ENCODE peak calls at places on chromosomes 7 and 10, in seven cellular contexts. V, D, L, P, T, E and X are unnamed samples.

GRCh38 chr7:103988468-103989199 is 824 bp downstream of the RELN start:
- DNase-seq in V (no peak), D (no peak), L (peak; percentile 22), P (no peak), T (no peak), E (no peak), X (no peak)

GRCh38 chr10:99945286-99945685 is 64.5 kb downstream of the DNMBP start:
- DNase-seq in V (peak; percentile 35), D (peak; percentile 52), L (peak; percentile 70), P (no peak), T (no peak), E (peak; percentile 93), X (peak; percentile 51)

GRCh38 chr10:118958984-118959916 is 70.3 kb upstream of the NANOS1 start:
- DNase-seq in V (peak; percentile 78), D (peak; percentile 54), L (peak; percentile 88), P (no peak), T (no peak), E (peak; percentile 25), X (peak; percentile 91)

GRCh38 chr7:154744226-154744860 is 258.6 kb downstream of the PAXIP1 start:
- DNase-seq in V (no peak), D (no peak), L (peak; percentile 58), P (no peak), T (no peak), E (no peak), X (no peak)

GRCh38 chr7:158004123-158004490 is 583.5 kb downstream of the PTPRN2 start:
- DNase-seq in V (no peak), D (no peak), L (no peak), P (no peak), T (no peak), E (no peak), X (no peak)

GRCh38 chr7:123749537-123749857 is 694 bp upstream of the WASL start:
- DNase-seq in V (no peak), D (no peak), L (no peak), P (peak; percentile 39), T (no peak), E (peak; percentile 67), X (peak; percentile 88)

GRCh38 chr7:110646814-110647213 is 444.1 kb upstream of the LRRN3 start:
- DNase-seq in V (no peak), D (no peak), L (no peak), P (no peak), T (no peak), E (no peak), X (no peak)

GRCh38 chr7:88104732-88105131 is 115.1 kb downstream of the SRI start:
- DNase-seq in V (no peak), D (no peak), L (no peak), P (no peak), T (no peak), E (no peak), X (no peak)

GRCh38 chr10:689433-690226 is at the start of gene DIP2C:
- DNase-seq in V (peak; percentile 88), D (peak; percentile 89), L (peak; percentile 84), P (no peak), T (peak; percentile 84), E (peak; percentile 77), X (peak; percentile 92)

GRCh38 chr7:94449151-94449725 is 54.5 kb downstream of the COL1A2 start:
- DNase-seq in V (no peak), D (no peak), L (no peak), P (no peak), T (no peak), E (peak; percentile 55), X (no peak)

GRCh38 chr10:86632951-86633350 is 21.4 kb upstream of the OPN4 start:
- DNase-seq in V (no peak), D (no peak), L (no peak), P (no peak), T (no peak), E (no peak), X (no peak)

GRCh38 chr7:100799037-100799896 is 28.1 kb downstream of the EPHB4 start:
- DNase-seq in V (peak; percentile 67), D (peak; percentile 79), L (peak; percentile 77), P (peak; percentile 42), T (no peak), E (peak; percentile 52), X (peak; percentile 43)

GRCh38 chr10:73183882-73184281 is 16.0 kb downstream of the FAM149B1 start:
- DNase-seq in V (no peak), D (no peak), L (no peak), P (no peak), T (no peak), E (peak; percentile 75), X (no peak)

GRCh38 chr7:43768201-43768893 is 9.9 kb downstream of the BLVRA start:
- DNase-seq in V (no peak), D (no peak), L (no peak), P (no peak), T (no peak), E (no peak), X (no peak)

GRCh38 chr10:70619271-70620019 is 16.9 kb upstream of the PRF1 start:
- DNase-seq in V (no peak), D (no peak), L (no peak), P (no peak), T (no peak), E (peak; percentile 29), X (no peak)

GRCh38 chr10:107083388-107084009 is 81.0 kb downstream of the SORCS1 start:
- DNase-seq in V (no peak), D (no peak), L (no peak), P (no peak), T (no peak), E (no peak), X (no peak)

GRCh38 chr10:113518816-113519591 is 33.8 kb upstream of the HABP2 start:
- DNase-seq in V (no peak), D (no peak), L (no peak), P (no peak), T (no peak), E (no peak), X (no peak)

GRCh38 chr10:70234668-70235447 is 1.6 kb upstream of the PPA1 start:
- DNase-seq in V (no peak), D (peak; percentile 63), L (peak; percentile 71), P (no peak), T (no peak), E (peak; percentile 84), X (peak; percentile 91)

GRCh38 chr7:42886866-42887509 is 24.9 kb downstream of the C7orf25 start:
- DNase-seq in V (no peak), D (no peak), L (no peak), P (no peak), T (no peak), E (no peak), X (no peak)

GRCh38 chr7:141785711-141786552 is 4.1 kb upstream of the TAS2R5 start:
- DNase-seq in V (no peak), D (no peak), L (peak; percentile 34), P (no peak), T (no peak), E (peak; percentile 55), X (no peak)

GRCh38 chr7:2646680-2647571 is 15.1 kb downstream of the TTYH3 start:
- DNase-seq in V (no peak), D (no peak), L (peak; percentile 54), P (no peak), T (peak; percentile 53), E (no peak), X (no peak)

GRCh38 chr7:2644514-2645273 is 12.9 kb downstream of the TTYH3 start:
- DNase-seq in V (no peak), D (no peak), L (no peak), P (no peak), T (no peak), E (no peak), X (no peak)

GRCh38 chr7:2646336-2646679 is 14.5 kb downstream of the TTYH3 start:
- DNase-seq in V (no peak), D (no peak), L (no peak), P (no peak), T (no peak), E (no peak), X (no peak)

GRCh38 chr7:2643386-2644229 is 11.8 kb downstream of the TTYH3 start:
- DNase-seq in V (no peak), D (no peak), L (no peak), P (no peak), T (no peak), E (no peak), X (no peak)

GRCh38 chr7:2645274-2645868 is 13.6 kb downstream of the TTYH3 start:
- DNase-seq in V (no peak), D (no peak), L (no peak), P (peak; percentile 83), T (no peak), E (no peak), X (no peak)
- TF ChIP-seq POLR2A in V (no peak), D (no peak), L (no peak), P (no peak), T (no peak), E (no peak), X (no peak)

DNA sequence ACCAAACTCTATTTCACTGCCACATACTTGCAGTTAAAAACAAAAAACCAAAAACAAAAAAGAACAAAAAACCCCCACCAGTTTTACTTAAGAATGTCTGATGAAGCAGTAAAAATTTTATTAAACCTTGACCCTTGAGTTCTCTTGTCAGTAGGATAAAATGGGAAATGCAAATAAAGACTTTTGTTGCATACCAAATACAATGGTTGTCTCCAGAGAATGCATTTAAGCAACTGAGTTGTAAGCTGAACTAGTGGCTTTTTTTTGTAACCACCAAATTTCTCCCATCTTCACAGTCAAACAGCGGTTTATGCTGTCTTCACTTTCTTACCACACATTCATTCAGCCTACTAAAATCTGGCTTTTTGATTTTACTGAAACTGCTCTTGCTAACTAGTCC is 3.1 kb downstream of the SYPL1 start:
- DNase-seq in V (no peak), D (no peak), L (no peak), P (no peak), T (no peak), E (no peak), X (no peak)
- H3K4me3 ChIP-seq in V (no peak overlapping the region), D (no peak overlapping the region), L (no peak overlapping the region), P (no peak overlapping the region), T (no peak overlapping the region), E (no peak overlapping the region), X (no peak overlapping the region)

GRCh38 chr7:102220229-102220850 is 66.3 kb upstream of the SH2B2 start:
- DNase-seq in V (no peak), D (no peak), L (no peak), P (no peak), T (no peak), E (no peak), X (no peak)
- TF ChIP-seq CTCF in V (no peak), D (no peak), L (no peak), P (no peak), T (no peak), E (no peak), X (no peak)

DNA sequence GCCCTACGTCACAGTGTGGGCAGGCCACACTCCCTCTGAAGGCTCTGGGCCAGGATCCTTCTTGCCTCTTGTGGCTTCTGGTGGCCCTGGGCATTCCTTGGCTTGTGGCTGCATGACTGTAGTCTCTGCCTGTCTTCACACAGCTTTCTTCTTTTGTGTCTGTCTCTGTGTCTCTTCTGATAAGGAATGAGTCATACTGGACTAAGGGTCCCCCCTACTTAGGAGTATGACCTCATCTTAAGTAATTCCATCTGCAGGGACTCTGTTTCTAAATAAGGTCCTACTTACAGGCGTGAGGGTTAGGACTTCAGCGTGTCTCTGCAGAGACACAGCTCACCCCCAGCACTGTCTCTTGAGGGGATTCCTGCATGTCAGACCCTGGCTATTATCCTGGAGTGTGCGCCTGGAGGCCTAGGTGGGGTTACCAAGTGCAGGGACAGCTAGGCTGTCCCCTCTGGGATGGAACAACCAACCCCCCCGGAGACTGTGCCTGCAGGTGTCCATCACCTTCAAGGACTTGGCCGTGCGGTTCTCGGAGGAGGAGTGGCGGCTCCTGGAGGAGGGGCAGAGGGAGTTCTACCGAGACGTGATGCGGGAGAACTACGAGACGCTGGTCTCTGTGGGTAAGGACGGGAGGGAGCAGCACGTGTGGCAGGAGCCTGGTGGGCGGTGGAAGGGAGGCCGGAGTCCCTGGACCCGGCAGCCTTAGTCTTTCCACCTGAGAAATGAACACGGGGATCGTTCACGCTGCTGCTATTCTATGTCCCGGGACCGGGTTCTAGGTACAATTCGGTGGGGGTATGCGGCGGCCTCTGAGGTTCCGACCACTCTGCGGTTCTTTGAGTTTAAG is 54.1 kb downstream of the ZNF467 start:
- DNase-seq in V (no peak), D (no peak), L (peak; percentile 14), P (no peak), T (no peak), E (peak; percentile 76), X (no peak)
- TF ChIP-seq POLR2A in V (no peak), D (no peak), L (no peak), P (no peak), T (no peak), E (no peak), X (no peak)